ENCODE peak calls at places on chromosomes 5 and 9, in eight cellular contexts. A is chondrocyte, L is AG10803, T is D721Med, W is Peyer's patch, O is colonic mucosa, U is SK-N-SH, Q is choroid plexus epithelial cell. R is an unnamed sample.

GRCh38 chr9:72149231-72149975 is at the start of gene GDA:
- DNase-seq in A (peak), L (no peak), T (peak), W (peak), O (peak), U (no peak), Q (no peak), R (no peak)

GRCh38 chr5:39376293-39376714 is 12.0 kb upstream of the C9 start:
- DNase-seq in A (no peak), L (no peak), T (no peak), W (no peak), O (peak), U (peak), Q (peak), R (no peak)

GRCh38 chr5:122180863-122181519 is 51.6 kb downstream of the ZNF474 start:
- DNase-seq in A (no peak), L (peak), T (no peak), W (no peak), O (no peak), U (no peak), Q (peak), R (peak)

GRCh38 chr9:136808075-136808780 is 480 bp downstream of the RABL6 start:
- DNase-seq in A (no peak), L (no peak), T (no peak), W (no peak), O (peak), U (peak), Q (no peak), R (no peak)

GRCh38 chr5:14668247-14668646 is 3.7 kb downstream of the OTULIN start:
- DNase-seq in A (no peak), L (no peak), T (no peak), W (no peak), O (no peak), U (no peak), Q (no peak), R (no peak)

GRCh38 chr9:35664531-35665470 is at the start of gene ARHGEF39:
- DNase-seq in A (no peak), L (peak), T (peak), W (peak), O (peak), U (peak), Q (peak), R (no peak)

GRCh38 chr5:135462304-135462703 is 10.2 kb upstream of the TIFAB start:
- DNase-seq in A (peak), L (peak), T (peak), W (peak), O (peak), U (peak), Q (peak), R (no peak)

GRCh38 chr5:1860949-1861348 is 21.8 kb downstream of the IRX4 start:
- DNase-seq in A (no peak), L (no peak), T (no peak), W (no peak), O (no peak), U (no peak), Q (no peak), R (no peak)

GRCh38 chr5:172843825-172844576 is 9.9 kb downstream of the ERGIC1 start:
- DNase-seq in A (no peak), L (no peak), T (no peak), W (peak), O (no peak), U (no peak), Q (no peak), R (no peak)

GRCh38 chr9:23743041-23743440 is 83.0 kb downstream of the ELAVL2 start:
- DNase-seq in A (no peak), L (no peak), T (no peak), W (no peak), O (no peak), U (no peak), Q (no peak), R (no peak)

GRCh38 chr5:5467737-5468136 is 45.3 kb downstream of the ICE1 start:
- DNase-seq in A (no peak), L (no peak), T (no peak), W (no peak), O (no peak), U (no peak), Q (peak), R (no peak)

GRCh38 chr9:613771-614347 is 227.6 kb upstream of the DMRT1 start:
- DNase-seq in A (no peak), L (peak), T (no peak), W (peak), O (peak), U (peak), Q (peak), R (peak)

GRCh38 chr5:141898448-141899094 is 20.4 kb upstream of the PCDH1 start:
- DNase-seq in A (no peak), L (no peak), T (no peak), W (no peak), O (no peak), U (no peak), Q (no peak), R (no peak)

GRCh38 chr5:177233206-177233605 is 70.3 kb downstream of the RAB24 start:
- DNase-seq in A (no peak), L (peak), T (no peak), W (no peak), O (no peak), U (no peak), Q (no peak), R (no peak)

DNA sequence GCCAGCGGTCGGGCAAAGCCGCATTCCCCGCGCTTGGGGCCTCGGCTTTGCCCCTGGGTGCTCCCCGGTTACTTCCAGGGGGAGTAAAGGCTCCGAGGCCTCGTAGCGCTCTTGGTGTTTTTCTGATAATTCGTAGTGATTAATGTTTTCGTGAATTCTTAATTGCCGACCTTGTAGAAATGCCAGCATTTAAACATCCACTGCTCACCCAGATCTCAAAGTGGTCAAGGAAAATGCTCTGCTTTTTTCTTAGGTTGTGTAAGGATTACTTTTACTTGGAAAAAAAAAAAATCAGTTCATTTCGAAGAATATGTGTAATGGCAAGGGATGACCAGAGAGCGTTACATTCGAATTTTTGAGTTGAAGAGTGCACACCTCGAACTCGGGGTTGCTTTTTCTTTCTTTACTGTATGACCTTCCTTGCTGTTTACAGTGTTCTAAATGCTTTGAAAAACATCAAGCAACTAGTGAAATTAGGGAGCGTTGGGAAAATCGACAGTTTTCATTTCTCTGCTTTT is 731 bp upstream of the TUT7 start:
- DNase-seq in A (no peak), L (peak), T (no peak), W (no peak), O (no peak), U (peak), Q (peak), R (no peak)
- TF ChIP-seq CTCF in A (peak), L (peak), T (no peak), W (peak), O (no peak), U (no peak), Q (peak), R (no peak)

DNA sequence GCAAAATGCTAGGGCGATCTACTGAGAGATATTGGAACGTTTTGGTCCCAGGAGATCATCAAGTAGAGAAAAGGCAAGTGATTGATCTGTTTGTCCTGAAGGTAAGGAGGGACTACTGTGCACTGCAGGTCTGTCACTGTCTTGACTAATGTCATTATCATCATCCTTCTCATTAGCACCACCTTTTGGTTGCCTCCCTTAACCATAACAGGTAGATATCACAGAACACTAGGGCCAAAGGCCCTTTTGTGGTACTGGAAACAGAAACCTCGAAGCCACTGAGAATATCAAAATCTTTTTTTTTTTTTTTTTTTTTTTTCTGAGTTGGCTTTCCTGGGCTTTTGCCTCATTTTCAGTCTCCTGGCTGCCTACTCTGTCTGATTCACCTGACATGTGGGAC is 134.0 kb downstream of the KCTD16 start:
- DNase-seq in A (no peak), L (no peak), T (no peak), W (no peak), O (no peak), U (no peak), Q (no peak), R (no peak)
- TF ChIP-seq CTCF in A (no peak), L (no peak), T (no peak), W (no peak), O (no peak), U (no peak), Q (no peak), R (no peak)

GRCh38 chr5:132752581-132753125 is 5.4 kb downstream of the CCNI2 start:
- DNase-seq in A (no peak), L (no peak), T (no peak), W (no peak), O (no peak), U (no peak), Q (no peak), R (no peak)

GRCh38 chr5:132754111-132754510 is 6.9 kb downstream of the CCNI2 start:
- DNase-seq in A (no peak), L (no peak), T (no peak), W (no peak), O (no peak), U (no peak), Q (no peak), R (no peak)

GRCh38 chr5:132754947-132755346 is 7.7 kb downstream of the CCNI2 start:
- DNase-seq in A (no peak), L (peak), T (no peak), W (no peak), O (no peak), U (peak), Q (peak), R (no peak)

GRCh38 chr5:132751971-132752580 is 4.8 kb downstream of the CCNI2 start:
- DNase-seq in A (no peak), L (no peak), T (no peak), W (no peak), O (no peak), U (peak), Q (no peak), R (no peak)

DNA sequence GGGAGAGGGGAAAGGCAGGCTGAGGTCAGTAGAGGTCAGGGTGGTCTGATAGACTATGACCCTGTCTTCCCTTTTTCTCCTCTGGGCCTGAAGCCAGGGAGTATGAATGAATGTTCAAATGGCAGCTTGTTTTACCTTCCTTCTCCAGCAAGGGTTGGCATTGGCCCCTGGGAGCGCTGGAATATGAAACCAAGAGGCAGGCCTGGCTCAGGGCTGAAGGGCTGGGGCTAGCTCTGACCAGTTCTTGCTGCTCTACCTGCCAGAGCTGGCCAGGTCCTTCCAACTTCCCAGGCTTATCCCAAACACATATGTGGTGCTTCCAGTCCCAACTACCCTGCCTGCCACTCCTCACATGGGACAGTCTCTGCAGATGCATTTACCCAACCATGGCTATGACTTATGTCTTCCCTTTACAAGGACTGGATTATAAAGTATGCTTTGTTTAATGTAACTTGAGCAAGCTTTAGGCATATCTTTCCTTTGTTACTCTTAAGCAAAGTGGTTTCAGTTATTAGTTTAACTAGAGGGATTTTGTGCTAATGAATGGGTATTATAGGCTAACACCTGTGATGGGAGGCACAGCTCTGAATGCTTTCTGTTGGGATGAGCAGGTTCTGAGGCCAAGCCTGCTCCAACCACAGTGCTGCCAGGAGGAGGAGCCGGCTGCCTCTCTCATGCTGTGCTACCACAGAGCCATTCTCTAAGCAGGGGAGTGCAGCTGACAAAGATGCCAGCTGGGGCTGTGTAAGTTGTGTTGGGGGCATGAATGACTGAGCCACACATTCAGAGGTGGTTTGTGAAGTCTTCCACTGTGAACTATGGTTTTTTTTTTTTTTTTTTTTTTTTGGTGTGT is 6.1 kb downstream of the CCNI2 start:
- DNase-seq in A (no peak), L (no peak), T (no peak), W (no peak), O (no peak), U (peak), Q (no peak), R (no peak)
- TF ChIP-seq CTCF in A (no peak), L (peak), T (no peak), W (no peak), O (no peak), U (peak), Q (peak), R (peak)

GRCh38 chr9:68492801-68493200 is 47.9 kb downstream of the TMEM252 start:
- DNase-seq in A (no peak), L (no peak), T (no peak), W (no peak), O (no peak), U (no peak), Q (no peak), R (no peak)

GRCh38 chr9:68495287-68495686 is 45.4 kb downstream of the TMEM252 start:
- DNase-seq in A (no peak), L (peak), T (no peak), W (no peak), O (no peak), U (no peak), Q (no peak), R (no peak)

GRCh38 chr9:68488126-68488525 is 52.6 kb downstream of the TMEM252 start:
- DNase-seq in A (no peak), L (no peak), T (no peak), W (no peak), O (no peak), U (no peak), Q (no peak), R (no peak)

GRCh38 chr9:68493953-68494541 is 46.6 kb downstream of the TMEM252 start:
- DNase-seq in A (no peak), L (peak), T (no peak), W (no peak), O (no peak), U (no peak), Q (no peak), R (no peak)

DNA sequence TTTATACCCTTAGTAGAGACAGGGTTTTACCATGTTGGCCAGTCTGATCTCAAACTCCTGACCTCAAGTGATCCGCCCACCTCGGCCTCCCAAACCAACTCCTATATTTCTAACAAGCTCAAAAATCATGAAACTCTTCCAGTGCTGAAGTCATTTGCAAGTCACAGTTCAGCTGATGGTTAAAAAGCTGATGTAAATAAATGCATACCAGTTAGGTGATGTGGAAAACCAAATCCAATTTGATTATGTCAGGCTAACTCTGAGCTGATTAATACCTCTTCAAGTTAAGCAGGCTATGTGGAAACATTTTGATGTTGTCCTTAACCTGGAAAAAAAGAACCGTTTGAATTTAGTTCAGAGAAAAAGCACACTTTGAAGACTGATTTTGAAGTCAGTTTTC is 51.0 kb downstream of the TMEM252 start:
- DNase-seq in A (no peak), L (no peak), T (no peak), W (no peak), O (no peak), U (no peak), Q (peak), R (no peak)
- TF ChIP-seq CTCF in A (no peak), L (no peak), T (no peak), W (no peak), O (no peak), U (no peak), Q (no peak), R (no peak)

GRCh38 chr9:2469681-2470141 is 151.9 kb upstream of the VLDLR start:
- DNase-seq in A (no peak), L (peak), T (no peak), W (no peak), O (peak), U (peak), Q (peak), R (no peak)
- TF ChIP-seq CTCF in A (peak), L (no peak), T (peak), W (no peak), O (no peak), U (peak), Q (no peak), R (peak)

GRCh38 chr5:150762216-150762615 is 3.4 kb upstream of the DCTN4 start:
- DNase-seq in A (no peak), L (no peak), T (no peak), W (no peak), O (no peak), U (no peak), Q (no peak), R (no peak)
- TF ChIP-seq CTCF in A (no peak), L (no peak), T (no peak), W (no peak), O (no peak), U (no peak), Q (no peak), R (no peak)

GRCh38 chr5:149951138-149951749 is 6.7 kb upstream of the PDE6A start:
- DNase-seq in A (no peak), L (no peak), T (no peak), W (no peak), O (no peak), U (no peak), Q (no peak), R (no peak)
- TF ChIP-seq CTCF in A (no peak), L (peak), T (no peak), W (no peak), O (no peak), U (no peak), Q (peak), R (no peak)

DNA sequence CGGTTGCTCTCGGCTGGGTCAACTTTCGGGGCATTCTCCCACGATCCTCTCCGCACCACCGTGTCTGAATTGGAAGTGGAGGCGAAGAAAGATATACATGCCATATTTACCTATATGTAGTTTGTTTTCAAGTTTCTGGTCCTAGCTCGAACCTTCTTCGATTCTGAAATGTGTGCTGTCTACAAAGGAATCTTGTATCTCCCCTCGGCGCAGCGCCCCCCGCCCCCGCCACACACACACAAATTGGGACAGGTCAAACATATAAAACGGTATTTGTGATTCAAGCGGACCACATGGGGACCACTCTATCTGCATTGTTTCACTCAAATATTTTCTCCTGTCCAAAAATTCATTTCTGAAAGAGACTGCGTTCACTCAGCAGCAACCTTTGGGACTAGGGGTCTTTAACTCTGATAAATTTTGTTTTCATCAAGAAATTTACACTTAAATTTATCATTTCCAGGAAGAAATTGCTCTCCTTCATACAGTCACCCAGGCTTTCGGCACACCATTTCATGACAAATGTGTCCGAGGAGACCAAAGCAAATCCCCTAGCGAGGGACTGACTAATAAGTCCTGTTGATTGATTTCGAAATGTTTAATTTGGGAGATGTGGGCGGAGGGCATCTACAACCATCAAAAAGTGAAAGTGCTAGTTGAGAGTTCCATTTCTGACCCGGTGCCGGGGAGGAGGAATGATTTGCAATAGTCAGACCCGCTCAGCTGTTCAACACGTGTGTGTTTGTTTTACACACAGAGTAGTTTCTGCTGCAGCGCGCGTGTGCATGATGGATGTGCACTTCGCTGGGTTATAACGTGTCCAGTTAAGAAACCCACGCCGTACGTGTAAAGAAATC is 1.1 kb upstream of the NR4A3 start:
- DNase-seq in A (no peak), L (peak), T (no peak), W (no peak), O (peak), U (no peak), Q (peak), R (no peak)
- TF ChIP-seq CTCF in A (no peak), L (no peak), T (no peak), W (no peak), O (no peak), U (peak), Q (no peak), R (no peak)

GRCh38 chr9:108282872-108283271 is 572.9 kb downstream of the ACTL7B start:
- DNase-seq in A (no peak), L (no peak), T (no peak), W (no peak), O (no peak), U (no peak), Q (peak), R (no peak)
- TF ChIP-seq CTCF in A (peak), L (no peak), T (peak), W (peak), O (peak), U (peak), Q (peak), R (peak)

GRCh38 chr9:21137020-21137419 is 4.6 kb downstream of the IFNW1 start:
- DNase-seq in A (no peak), L (no peak), T (no peak), W (no peak), O (no peak), U (no peak), Q (no peak), R (no peak)

GRCh38 chr9:21144620-21145019 is 3.0 kb upstream of the IFNW1 start:
- DNase-seq in A (no peak), L (no peak), T (no peak), W (no peak), O (no peak), U (no peak), Q (no peak), R (no peak)

GRCh38 chr9:21135736-21136135 is 5.9 kb downstream of the IFNW1 start:
- DNase-seq in A (no peak), L (no peak), T (no peak), W (no peak), O (no peak), U (no peak), Q (no peak), R (no peak)

DNA sequence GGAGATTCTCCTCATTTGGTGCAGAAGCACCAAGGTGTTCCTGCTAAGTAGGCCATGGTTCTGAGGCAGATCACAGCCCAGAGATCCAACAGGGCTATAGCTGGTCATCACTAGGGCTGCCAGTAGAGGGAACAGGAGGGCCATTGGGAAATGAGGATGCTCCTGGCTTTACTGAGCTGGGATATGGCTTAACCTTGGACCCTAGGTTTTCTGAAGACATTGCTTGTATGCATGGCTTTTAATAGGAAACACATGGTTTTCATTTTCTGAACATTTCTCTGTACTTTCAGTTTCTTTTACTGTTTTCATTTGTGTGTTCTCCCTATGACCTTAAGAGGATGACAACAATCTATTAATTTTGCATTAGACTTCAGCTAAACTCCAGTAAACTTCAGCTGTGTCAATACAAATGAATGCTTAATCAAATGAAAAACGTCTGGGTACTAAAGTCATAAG is at the start of gene IFNW1:
- DNase-seq in A (no peak), L (no peak), T (no peak), W (no peak), O (no peak), U (peak), Q (no peak), R (no peak)
- TF ChIP-seq CTCF in A (peak), L (peak), T (no peak), W (no peak), O (no peak), U (peak), Q (peak), R (peak)

R was measured in epithelial cell of proximal tubule.